ENCODE peak calls at places on chromosomes 6 and 20, in five cellular contexts. Y is lower leg skin, M is NCI-H748 treated with DMSO at 0.1 percent for 48 hours, T is iPS-NIHi11, J is GM04504. Q is an unnamed sample.

GRCh38 chr6:68652117-68652536 is 17.0 kb downstream of the ADGRB3 start:
- DNase-seq in T (no peak), M (no peak), J (no peak), Y (no peak), Q (no peak)

GRCh38 chr6:49826743-49827406 is 39.5 kb downstream of the CRISP1 start:
- DNase-seq in J (no peak), Y (no peak), T (no peak), M (no peak), Q (no peak)

GRCh38 chr20:37879843-37880242 is 23.1 kb upstream of the VSTM2L start:
- DNase-seq in J (no peak), M (no peak), T (no peak), Y (no peak), Q (no peak)

GRCh38 chr6:55812509-55812908 is 62.9 kb downstream of the BMP5 start:
- DNase-seq in J (no peak), Y (no peak), T (no peak), M (no peak), Q (no peak)

GRCh38 chr20:24470031-24470781 is 777 bp downstream of the SYNDIG1 start:
- DNase-seq in M (no peak), T (peak), J (no peak), Y (no peak), Q (no peak)

GRCh38 chr6:129312865-129313264 is 397.1 kb downstream of the ARHGAP18 start:
- DNase-seq in T (peak), M (no peak), J (peak), Y (no peak), Q (peak)

GRCh38 chr20:40265872-40266533 is 423.0 kb downstream of the MAFB start:
- DNase-seq in J (no peak), Y (no peak), M (no peak), T (peak), Q (peak)

GRCh38 chr6:79713701-79714322 is 82.7 kb downstream of the SH3BGRL2 start:
- DNase-seq in M (peak), Y (no peak), T (peak), J (peak), Q (peak)

Q was measured in fibroblast of the conjunctiva.